ENCODE peak calls at places on chromosomes 1 and 21, in five cellular contexts. Y is thyroid gland, V is OCI-LY7, O is psoas muscle, J is SK-N-SH. A is an unnamed sample.

GRCh38 chr21:29064850-29065481 is 8.5 kb downstream of the CCT8 start:
- DNase-seq in Y (no peak), V (peak; percentile 18), O (no peak), J (no peak), A (no peak)

GRCh38 chr1:212669102-212669501 is 30.5 kb downstream of the BATF3 start:
- DNase-seq in Y (no peak), V (peak; percentile 48), O (no peak), J (peak; percentile 65), A (no peak)

GRCh38 chr1:58689167-58689566 is 10.7 kb downstream of the MYSM1 start:
- DNase-seq in Y (no peak), V (no peak), O (no peak), J (no peak), A (no peak)

GRCh38 chr1:51833700-51834099 is 44.8 kb downstream of the NRDC start:
- DNase-seq in Y (no peak), V (no peak), O (no peak), J (no peak), A (no peak)

GRCh38 chr1:44532567-44532944 is 127.5 kb downstream of the RNF220 start:
- DNase-seq in Y (no peak), V (no peak), O (no peak), J (no peak), A (no peak)

GRCh38 chr1:167554028-167554779 is 642 bp upstream of the CREG1 start:
- DNase-seq in Y (no peak), V (no peak), O (no peak), J (no peak), A (no peak)

GRCh38 chr1:208917719-208918118 is 665.8 kb upstream of the CAMK1G start:
- DNase-seq in Y (no peak), V (no peak), O (no peak), J (no peak), A (no peak)

GRCh38 chr1:30336550-30337426 is 386.6 kb downstream of the MATN1 start:
- DNase-seq in Y (no peak), V (no peak), O (peak; percentile 67), J (no peak), A (no peak)

GRCh38 chr1:223731076-223731770 is 18.9 kb downstream of the CAPN2 start:
- DNase-seq in Y (peak; percentile 96), V (no peak), O (peak; percentile 86), J (no peak), A (peak; percentile 84)

GRCh38 chr1:208475951-208476824 is 232.0 kb upstream of the PLXNA2 start:
- DNase-seq in Y (peak; percentile 82), V (no peak), O (no peak), J (peak; percentile 69), A (no peak)

GRCh38 chr21:45874716-45875415 is 106.7 kb upstream of the COL6A1 start:
- DNase-seq in Y (no peak), V (no peak), O (peak; percentile 82), J (peak; percentile 78), A (peak; percentile 35)

GRCh38 chr21:35861656-35862055 is 198.7 kb downstream of the SETD4 start:
- DNase-seq in Y (no peak), V (no peak), O (no peak), J (no peak), A (no peak)

GRCh38 chr1:82160036-82160435 is 359.3 kb downstream of the ADGRL2 start:
- DNase-seq in Y (no peak), V (no peak), O (no peak), J (no peak), A (no peak)

GRCh38 chr1:228021526-228022030 is 14.8 kb downstream of the WNT3A start:
- DNase-seq in Y (no peak), V (no peak), O (peak; percentile 36), J (no peak), A (peak; percentile 52)

GRCh38 chr1:229028509-229028908 is 242.4 kb upstream of the RAB4A start:
- DNase-seq in Y (no peak), V (no peak), O (no peak), J (peak; percentile 59), A (no peak)

GRCh38 chr1:239363920-239364319 is 22.4 kb upstream of the CHRM3 start:
- DNase-seq in Y (no peak), V (no peak), O (no peak), J (no peak), A (no peak)

GRCh38 chr1:181685216-181685615 is 201.9 kb downstream of the CACNA1E start:
- DNase-seq in Y (no peak), V (no peak), O (no peak), J (no peak), A (no peak)

GRCh38 chr1:234154320-234155251 is 218.7 kb upstream of the COA6 start:
- DNase-seq in Y (peak; percentile 9), V (peak; percentile 65), O (no peak), J (peak; percentile 71), A (no peak)

GRCh38 chr1:43431676-43432075 is 22.1 kb downstream of the HYI start:
- DNase-seq in Y (no peak), V (no peak), O (no peak), J (no peak), A (no peak)

GRCh38 chr1:84266748-84267147 is 34.8 kb upstream of the SAMD13 start:
- DNase-seq in Y (no peak), V (no peak), O (no peak), J (no peak), A (no peak)

GRCh38 chr21:21624674-21625073 is 626.5 kb downstream of the NCAM2 start:
- DNase-seq in Y (no peak), V (no peak), O (no peak), J (no peak), A (no peak)

GRCh38 chr1:22861764-22862440 is 110.8 kb downstream of the LACTBL1 start:
- DNase-seq in Y (peak; percentile 47), V (no peak), O (no peak), J (peak; percentile 86), A (no peak)

GRCh38 chr1:65068202-65069011 is 79.6 kb upstream of the AK4 start:
- DNase-seq in Y (peak; percentile 18), V (peak; percentile 37), O (no peak), J (peak; percentile 42), A (no peak)

GRCh38 chr1:154972517-154973343 is 1.8 kb upstream of the CKS1B start:
- DNase-seq in Y (peak; percentile 68), V (no peak), O (peak; percentile 74), J (no peak), A (peak; percentile 82)

GRCh38 chr1:178122283-178122682 is 28.4 kb downstream of the RASAL2 start:
- DNase-seq in Y (no peak), V (no peak), O (no peak), J (no peak), A (no peak)

GRCh38 chr1:212749924-212750535 is 41.5 kb downstream of the NSL1 start:
- DNase-seq in Y (no peak), V (peak; percentile 47), O (no peak), J (peak; percentile 65), A (no peak)

GRCh38 chr1:86913399-86913895 is 479 bp downstream of the SELENOF start:
- DNase-seq in Y (peak; percentile 64), V (peak; percentile 78), O (no peak), J (no peak), A (no peak)

GRCh38 chr1:12166834-12167492 is at the start of gene TNFRSF1B:
- DNase-seq in Y (peak; percentile 60), V (no peak), O (peak; percentile 79), J (peak; percentile 91), A (peak; percentile 85)

GRCh38 chr1:110872745-110873435 is at the start of gene CD53:
- DNase-seq in Y (no peak), V (peak; percentile 91), O (no peak), J (no peak), A (no peak)

GRCh38 chr1:109927908-109928307 is 17.3 kb downstream of the CSF1 start:
- DNase-seq in Y (peak; percentile 38), V (no peak), O (peak; percentile 86), J (no peak), A (no peak)

GRCh38 chr1:30801826-30802198 is 44.2 kb upstream of the LAPTM5 start:
- DNase-seq in Y (peak; percentile 77), V (peak; percentile 74), O (peak; percentile 90), J (peak; percentile 86), A (peak; percentile 87)

GRCh38 chr1:38605091-38605490 is 254.5 kb downstream of the RRAGC start:
- DNase-seq in Y (no peak), V (no peak), O (no peak), J (no peak), A (no peak)

GRCh38 chr1:33563702-33564101 is 91.3 kb downstream of the ZSCAN20 start:
- DNase-seq in Y (no peak), V (no peak), O (no peak), J (no peak), A (no peak)

GRCh38 chr1:95650631-95651030 is 416.6 kb downstream of the RWDD3 start:
- DNase-seq in Y (no peak), V (no peak), O (no peak), J (no peak), A (no peak)

GRCh38 chr1:37449936-37450335 is 24.4 kb upstream of the ZC3H12A start:
- DNase-seq in Y (no peak), V (peak; percentile 68), O (no peak), J (no peak), A (peak; percentile 66)

GRCh38 chr1:78145105-78145580 is 99.4 kb downstream of the GIPC2 start:
- DNase-seq in Y (peak; percentile 56), V (peak; percentile 48), O (peak; percentile 57), J (peak; percentile 48), A (peak; percentile 47)

GRCh38 chr21:36209626-36210171 is 53.1 kb downstream of the DOP1B start:
- DNase-seq in Y (peak; percentile 72), V (peak; percentile 74), O (no peak), J (peak; percentile 39), A (peak; percentile 52)

GRCh38 chr1:230142608-230143209 is 75.7 kb downstream of the GALNT2 start:
- DNase-seq in Y (no peak), V (no peak), O (no peak), J (no peak), A (no peak)
- H3K4me1 ChIP-seq in Y (peaks cover 36% of the 10 kb centered on the region), V (peaks cover 76% of the 10 kb centered on the region), O (peaks cover 84% of the 10 kb centered on the region), J (peaks cover 58% of the 10 kb centered on the region), A (peaks cover 38% of the 10 kb centered on the region)

GRCh38 chr1:200856716-200857352 is 15.9 kb upstream of the GPR25 start:
- DNase-seq in Y (no peak), V (no peak), O (no peak), J (no peak), A (no peak)
- H3K36me3 ChIP-seq in Y (peaks cover 22% of the 10 kb centered on the region), V (peaks cover 49% of the 10 kb centered on the region), O (peaks cover 76% of the 10 kb centered on the region), J (peaks cover 86% of the 10 kb centered on the region), A (peaks cover 59% of the 10 kb centered on the region)

GRCh38 chr1:186125035-186125434 is 250.0 kb downstream of the TPR start:
- DNase-seq in Y (no peak), V (no peak), O (no peak), J (no peak), A (no peak)

DNA sequence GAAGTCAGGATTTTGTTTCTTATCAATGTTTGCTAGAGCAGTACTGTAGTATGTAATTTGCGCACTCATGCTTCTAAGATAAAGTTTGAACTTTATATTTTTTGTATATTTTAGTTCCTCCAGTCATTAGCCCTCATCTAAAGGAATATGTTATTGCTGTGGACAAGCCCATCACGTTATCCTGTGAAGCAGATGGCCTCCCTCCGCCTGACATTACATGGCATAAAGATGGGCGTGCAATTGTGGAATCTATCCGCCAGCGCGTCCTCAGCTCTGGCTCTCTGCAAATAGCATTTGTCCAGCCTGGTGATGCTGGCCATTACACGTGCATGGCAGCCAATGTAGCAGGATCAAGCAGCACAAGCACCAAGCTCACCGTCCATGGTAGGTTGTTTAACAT is 252.2 kb downstream of the TPR start:
- DNase-seq in Y (no peak), V (no peak), O (no peak), J (no peak), A (no peak)
- TF ChIP-seq CTCF in Y (no peak), V (no peak), O (no peak), J (no peak), A (no peak)

GRCh38 chr1:69284508-69284907 is 283.2 kb upstream of the LRRC7 start:
- DNase-seq in Y (no peak), V (no peak), O (no peak), J (no peak), A (no peak)

GRCh38 chr1:69278923-69279322 is 288.8 kb upstream of the LRRC7 start:
- DNase-seq in Y (no peak), V (no peak), O (no peak), J (no peak), A (no peak)
- H3K4me1 ChIP-seq in Y (peaks cover 3% of the 10 kb centered on the region), V (no peaks in the 10 kb centered on the region), O (no peaks in the 10 kb centered on the region), J (no peaks in the 10 kb centered on the region), A (no peaks in the 10 kb centered on the region)

A was measured in lower lobe of right lung.